ENCODE peak calls at places on chromosomes 16 and 17, in seven cellular contexts. W, I, E, D, S, U and C are unnamed samples.

GRCh38 chr16:70678898-70679652 is 6.8 kb downstream of the MTSS2 start:
- DNase-seq in D (no peak), U (no peak), E (no peak), I (no peak), S (no peak), W (no peak), C (no peak)

GRCh38 chr16:25838724-25839186 is 147.0 kb downstream of the HS3ST4 start:
- DNase-seq in S (no peak), E (peak), U (peak), D (peak), I (peak), W (no peak), C (peak)

GRCh38 chr17:17537311-17538099 is 41.3 kb upstream of the RASD1 start:
- DNase-seq in S (no peak), W (no peak), D (no peak), E (no peak), I (no peak), U (no peak), C (no peak)

GRCh38 chr17:28811594-28812135 is 30.9 kb downstream of the FAM222B start:
- DNase-seq in U (no peak), E (no peak), I (no peak), S (no peak), D (no peak), W (no peak), C (peak)

GRCh38 chr17:58278661-58279015 is 2.1 kb downstream of the MPO start:
- DNase-seq in U (no peak), I (no peak), E (no peak), W (no peak), S (peak), D (no peak), C (no peak)

GRCh38 chr17:42937712-42938596 is 26.3 kb downstream of the AARSD1 start:
- DNase-seq in W (no peak), E (peak), I (peak), U (no peak), D (peak), S (peak), C (no peak)

GRCh38 chr17:49952912-49953497 is 16.0 kb upstream of the DLX4 start:
- DNase-seq in W (no peak), E (no peak), S (no peak), U (no peak), I (no peak), D (no peak), C (no peak)

GRCh38 chr17:71726320-71726719 is 394.5 kb upstream of the SOX9 start:
- DNase-seq in S (no peak), E (peak), D (no peak), I (no peak), U (no peak), W (no peak), C (no peak)

GRCh38 chr16:89581045-89581695 is 5.6 kb downstream of the CPNE7 start:
- DNase-seq in S (no peak), I (no peak), D (peak), W (no peak), E (no peak), U (no peak), C (no peak)

GRCh38 chr16:62035115-62036092 is 834 bp downstream of the CDH8 start:
- DNase-seq in U (no peak), D (no peak), S (no peak), I (no peak), W (no peak), E (peak), C (no peak)

GRCh38 chr17:10992097-10992496 is 154.2 kb upstream of the PIRT start:
- DNase-seq in D (no peak), W (no peak), S (no peak), U (no peak), E (no peak), I (no peak), C (no peak)

GRCh38 chr16:89201467-89202377 is 1.4 kb upstream of the SLC22A31 start:
- DNase-seq in I (peak), D (peak), U (peak), E (peak), W (peak), S (no peak), C (peak)

GRCh38 chr16:785563-786535 is 2.3 kb downstream of the RPUSD1 start:
- DNase-seq in W (peak), D (peak), S (peak), I (peak), E (no peak), U (no peak), C (peak)

GRCh38 chr17:78677303-78678219 is 100.4 kb upstream of the DNAH17 start:
- DNase-seq in W (peak), I (no peak), D (no peak), S (no peak), E (no peak), U (no peak), C (no peak)

GRCh38 chr17:78805301-78805700 is 23.2 kb upstream of the CYTH1 start:
- DNase-seq in W (no peak), S (no peak), U (no peak), D (no peak), I (peak), E (no peak), C (peak)